ENCODE peak calls at places on chromosomes 2 and 18, in eight cellular contexts. W is NCI-H1436; Q is right lobe of liver; A is RPMI7951; X is T-cell; Y is activated T-helper 9 cell treated with anti-CD3 and anti-CD28 coated beads, Interleukin-2, amount 50 U/mL, for 16 hours; K is foreskin fibroblast; O is AG09309. E is an unnamed sample.

GRCh38 chr2:197853549-197853948 is 49.2 kb downstream of the PLCL1 start:
- DNase-seq in W (no peak), Q (no peak), A (no peak), X (no peak), Y (no peak), K (no peak), O (no peak), E (no peak)

GRCh38 chr2:240137596-240138274 is 1.6 kb upstream of the COPS9 start:
- DNase-seq in W (no peak), Q (no peak), A (no peak), X (no peak), Y (no peak), K (no peak), O (no peak), E (no peak)

GRCh38 chr2:181005326-181005655 is 24.9 kb downstream of the UBE2E3 start:
- DNase-seq in W (no peak), Q (no peak), A (no peak), X (no peak), Y (no peak), K (no peak), O (no peak), E (no peak)

GRCh38 chr2:66445076-66445724 is 10.3 kb downstream of the MEIS1 start:
- DNase-seq in W (no peak), Q (peak; percentile 30), A (no peak), X (no peak), Y (no peak), K (peak; percentile 57), O (no peak), E (no peak)

GRCh38 chr18:69401475-69402218 is 959 bp downstream of the DOK6 start:
- DNase-seq in W (no peak), Q (peak; percentile 19), A (no peak), X (no peak), Y (no peak), K (peak; percentile 6), O (no peak), E (no peak)

GRCh38 chr2:118197011-118197695 is 108.9 kb downstream of the INSIG2 start:
- DNase-seq in W (no peak), Q (no peak), A (peak; percentile 25), X (no peak), Y (no peak), K (no peak), O (no peak), E (no peak)

GRCh38 chr18:5294618-5295230 is 802 bp downstream of the ZBTB14 start:
- DNase-seq in W (no peak), Q (peak; percentile 64), A (peak; percentile 58), X (peak; percentile 62), Y (peak; percentile 34), K (no peak), O (no peak), E (peak; percentile 20)

GRCh38 chr2:127634626-127635379 is 11.2 kb upstream of the GPR17 start:
- DNase-seq in W (no peak), Q (peak; percentile 18), A (no peak), X (no peak), Y (no peak), K (no peak), O (no peak), E (no peak)

GRCh38 chr18:49021076-49021432 is 70.3 kb upstream of the SMAD7 start:
- DNase-seq in W (no peak), Q (no peak), A (no peak), X (no peak), Y (no peak), K (no peak), O (no peak), E (no peak)

GRCh38 chr18:55575949-55576348 is 12.0 kb downstream of the TCF4 start:
- DNase-seq in W (no peak), Q (no peak), A (no peak), X (no peak), Y (no peak), K (no peak), O (no peak), E (no peak)

GRCh38 chr2:196244516-196244915 is 73.1 kb upstream of the STK17B start:
- DNase-seq in W (no peak), Q (no peak), A (peak; percentile 73), X (no peak), Y (no peak), K (no peak), O (no peak), E (no peak)

GRCh38 chr18:9400197-9400596 is 65.6 kb downstream of the TWSG1 start:
- DNase-seq in W (no peak), Q (no peak), A (no peak), X (no peak), Y (no peak), K (no peak), O (no peak), E (no peak)

GRCh38 chr2:12726271-12726670 is 9.5 kb downstream of the TRIB2 start:
- DNase-seq in W (no peak), Q (no peak), A (no peak), X (no peak), Y (no peak), K (no peak), O (no peak), E (no peak)

GRCh38 chr2:64932327-64933216 is 56.6 kb upstream of the SLC1A4 start:
- DNase-seq in W (no peak), Q (no peak), A (no peak), X (no peak), Y (no peak), K (no peak), O (no peak), E (no peak)

GRCh38 chr18:10213526-10213925 is 240.9 kb upstream of the APCDD1 start:
- DNase-seq in W (no peak), Q (no peak), A (peak; percentile 28), X (no peak), Y (no peak), K (peak; percentile 52), O (peak; percentile 10), E (no peak)

GRCh38 chr2:122740594-122740948 is 985.1 kb downstream of the TSN start:
- DNase-seq in W (no peak), Q (no peak), A (no peak), X (no peak), Y (no peak), K (no peak), O (no peak), E (no peak)

E was measured in NT2/D1.